ENCODE peak calls at places on chromosomes 4 and X, in nine cellular contexts. K is immature natural killer cell; Q is endothelial cell; I is EH; A is stimulated activated CD8-positive, alpha-beta memory T cell treated with anti-CD3 and anti-CD28 coated beads, Interleukin-15, amount 100 ng/mL, for 24 hours; G is left kidney; T is heart left ventricle; M is Calu3; D is activated naive CD4-positive, alpha-beta T cell. C is an unnamed sample.

GRCh38 chrX:11398139-11398538 is 104.9 kb downstream of the AMELX start:
- DNase-seq in A (no peak), M (no peak), G (no peak), I (no peak), K (no peak), T (no peak), D (no peak), Q (no peak), C (no peak)

GRCh38 chr4:165131247-165131832 is 18.7 kb upstream of the TMEM192 start:
- DNase-seq in G (peak), Q (peak), K (peak), A (peak), T (no peak), M (peak), I (peak), D (peak), C (peak)

GRCh38 chrX:123835661-123836371 is 24.0 kb upstream of the XIAP start:
- DNase-seq in A (no peak), T (no peak), D (no peak), G (no peak), I (peak), Q (no peak), M (peak), K (no peak), C (peak)

GRCh38 chrX:123454712-123455431 is 270.8 kb downstream of the GRIA3 start:
- DNase-seq in G (no peak), D (no peak), A (no peak), Q (no peak), K (no peak), I (peak), T (no peak), M (no peak), C (peak)

GRCh38 chrX:13506574-13506973 is 62.8 kb upstream of the EGFL6 start:
- DNase-seq in A (peak), T (no peak), D (no peak), M (peak), I (peak), Q (peak), G (peak), K (peak), C (peak)

GRCh38 chrX:95885074-95885473 is 799.6 kb upstream of the DIAPH2 start:
- DNase-seq in K (no peak), D (no peak), Q (no peak), T (no peak), G (peak), A (no peak), M (peak), I (no peak), C (no peak)

GRCh38 chr4:142719854-142720541 is 126.1 kb downstream of the INPP4B start:
- DNase-seq in Q (no peak), G (peak), M (no peak), A (no peak), I (peak), T (no peak), D (no peak), K (no peak), C (peak)

GRCh38 chr4:186650401-186651180 is 73.1 kb downstream of the FAT1 start:
- DNase-seq in G (no peak), Q (no peak), T (no peak), A (no peak), I (no peak), K (no peak), M (no peak), D (no peak), C (no peak)

GRCh38 chr4:146343199-146343598 is 128.9 kb downstream of the REELD1 start:
- DNase-seq in D (no peak), K (no peak), T (no peak), M (no peak), A (no peak), G (no peak), Q (no peak), I (no peak), C (no peak)

GRCh38 chrX:12910851-12911461 is 4.5 kb downstream of the TLR8 start:
- DNase-seq in M (no peak), T (no peak), A (no peak), D (no peak), K (no peak), Q (no peak), G (no peak), I (no peak), C (no peak)

GRCh38 chr4:99457270-99457669 is 22.1 kb upstream of the ADH7 start:
- DNase-seq in K (no peak), A (no peak), M (no peak), I (no peak), T (no peak), G (no peak), D (no peak), Q (no peak), C (no peak)

GRCh38 chr4:183996868-183997267 is 91.8 kb downstream of the STOX2 start:
- DNase-seq in K (no peak), Q (no peak), G (no peak), A (no peak), D (no peak), T (no peak), I (no peak), M (no peak), C (peak)

GRCh38 chr4:13970349-13970748 is 342.8 kb upstream of the BOD1L1 start:
- DNase-seq in A (no peak), T (no peak), G (no peak), Q (no peak), I (peak), D (no peak), M (no peak), K (no peak), C (no peak)

GRCh38 chr4:57369446-57369845 is 259.3 kb upstream of the IGFBP7 start:
- DNase-seq in D (no peak), A (no peak), K (no peak), Q (no peak), G (no peak), T (no peak), I (no peak), M (no peak), C (peak)

GRCh38 chr4:3244002-3244401 is 5.0 kb upstream of the MSANTD1 start:
- DNase-seq in T (no peak), D (no peak), A (no peak), Q (no peak), M (no peak), I (no peak), K (no peak), G (no peak), C (no peak)

GRCh38 chrX:63250253-63250868 is 100.8 kb downstream of the SPIN4 start:
- DNase-seq in I (peak), M (peak), D (no peak), A (no peak), T (peak), Q (peak), G (peak), K (peak), C (peak)

GRCh38 chrX:114097866-114098265 is 486.0 kb upstream of the HTR2C start:
- DNase-seq in A (no peak), Q (no peak), I (no peak), G (no peak), K (no peak), M (no peak), T (no peak), D (no peak), C (no peak)

GRCh38 chr4:45925809-45926208 is 198.0 kb downstream of the GABRG1 start:
- DNase-seq in A (no peak), K (no peak), I (no peak), Q (no peak), M (no peak), D (no peak), T (no peak), G (no peak), C (no peak)

GRCh38 chr4:95522682-95523410 is 25.9 kb downstream of the UNC5C start:
- DNase-seq in G (no peak), K (no peak), M (no peak), Q (no peak), I (no peak), T (no peak), A (no peak), D (no peak), C (no peak)

GRCh38 chr4:176885224-176885623 is 92.5 kb upstream of the VEGFC start:
- DNase-seq in D (no peak), K (no peak), A (no peak), T (no peak), G (no peak), Q (no peak), M (no peak), I (peak), C (peak)

GRCh38 chr4:128782076-128782715 is 27.3 kb upstream of the JADE1 start:
- DNase-seq in D (no peak), Q (no peak), M (no peak), I (peak), A (no peak), T (no peak), G (peak), K (peak), C (peak)

GRCh38 chrX:1466232-1466661 is 13.5 kb upstream of the ASMTL start:
- DNase-seq in M (no peak), A (no peak), K (no peak), I (no peak), T (no peak), Q (no peak), D (no peak), G (no peak), C (no peak)

GRCh38 chrX:110180176-110180927 is 137.5 kb downstream of the AMMECR1 start:
- DNase-seq in D (no peak), T (peak), I (peak), G (no peak), Q (no peak), K (no peak), A (no peak), M (peak), C (peak)

GRCh38 chr4:738781-739280 is 33.2 kb downstream of the PCGF3 start:
- DNase-seq in K (no peak), M (no peak), G (no peak), A (no peak), I (no peak), Q (no peak), T (no peak), D (no peak), C (no peak)

GRCh38 chr4:33316578-33316977 is 2596.4 kb downstream of the PCDH7 start:
- DNase-seq in K (no peak), Q (no peak), G (no peak), M (no peak), I (no peak), D (no peak), T (no peak), A (no peak), C (no peak)

GRCh38 chr4:54433686-54434085 is 204.6 kb downstream of the PDGFRA start:
- DNase-seq in T (no peak), Q (peak), K (no peak), D (no peak), M (no peak), I (peak), G (no peak), A (no peak), C (peak)

C was measured in GM23248.